ENCODE peak calls at places on chromosome 22, in eight cellular contexts. One of them, this sample, is unnamed.

GRCh38 chr22:10780281-10780680 is 4747.7 kb upstream of the OR11H1 start:
- DNase-seq in IMR-90: no peak
- DNase-seq in suprapubic skin: no peak
- DNase-seq in A549: no peak
- DNase-seq in H1: no peak
- DNase-seq in thyroid gland: no peak
- DNase-seq in lower leg skin: no peak
- DNase-seq in heart left ventricle: no peak
- DNase-seq in this sample: no peak

GRCh38 chr22:19766235-19766505 is 5.6 kb downstream of the TBX1 start:
- DNase-seq in IMR-90: no peak
- DNase-seq in suprapubic skin: no peak
- DNase-seq in A549: no peak
- DNase-seq in H1: no peak
- DNase-seq in thyroid gland: no peak
- DNase-seq in lower leg skin: no peak
- DNase-seq in heart left ventricle: no peak
- DNase-seq in this sample: no peak

GRCh38 chr22:19986410-19987341 is 29.9 kb downstream of the ARVCF start:
- DNase-seq in IMR-90: peak
- DNase-seq in suprapubic skin: no peak
- DNase-seq in A549: peak
- DNase-seq in H1: no peak
- DNase-seq in thyroid gland: peak
- DNase-seq in lower leg skin: peak
- DNase-seq in heart left ventricle: peak
- DNase-seq in this sample: peak

GRCh38 chr22:27400811-27401210 is 400.7 kb downstream of the MN1 start:
- DNase-seq in IMR-90: no peak
- DNase-seq in suprapubic skin: no peak
- DNase-seq in A549: no peak
- DNase-seq in H1: no peak
- DNase-seq in thyroid gland: no peak
- DNase-seq in lower leg skin: no peak
- DNase-seq in heart left ventricle: no peak
- DNase-seq in this sample: no peak

GRCh38 chr22:47213571-47214230 is 451.3 kb downstream of the TBC1D22A start:
- DNase-seq in IMR-90: no peak
- DNase-seq in suprapubic skin: peak
- DNase-seq in A549: peak
- DNase-seq in H1: no peak
- DNase-seq in thyroid gland: peak
- DNase-seq in lower leg skin: peak
- DNase-seq in heart left ventricle: no peak
- DNase-seq in this sample: peak

GRCh38 chr22:21873619-21874018 is 6.2 kb upstream of the MAPK1 start:
- DNase-seq in IMR-90: no peak
- DNase-seq in suprapubic skin: peak
- DNase-seq in A549: no peak
- DNase-seq in H1: no peak
- DNase-seq in thyroid gland: no peak
- DNase-seq in lower leg skin: no peak
- DNase-seq in heart left ventricle: no peak
- DNase-seq in this sample: no peak

GRCh38 chr22:27919943-27920755 is 1.1 kb upstream of the PITPNB start:
- DNase-seq in IMR-90: peak
- DNase-seq in suprapubic skin: no peak
- DNase-seq in A549: peak
- DNase-seq in H1: no peak
- DNase-seq in thyroid gland: peak
- DNase-seq in lower leg skin: no peak
- DNase-seq in heart left ventricle: peak
- DNase-seq in this sample: peak

GRCh38 chr22:38187413-38188212 is 6.0 kb upstream of the PLA2G6 start:
- DNase-seq in IMR-90: peak
- DNase-seq in suprapubic skin: no peak
- DNase-seq in A549: no peak
- DNase-seq in H1: no peak
- DNase-seq in thyroid gland: peak
- DNase-seq in lower leg skin: no peak
- DNase-seq in heart left ventricle: no peak
- DNase-seq in this sample: peak

GRCh38 chr22:47645450-47645914 is 883.0 kb downstream of the TBC1D22A start:
- DNase-seq in IMR-90: no peak
- DNase-seq in suprapubic skin: no peak
- DNase-seq in A549: peak
- DNase-seq in H1: no peak
- DNase-seq in thyroid gland: no peak
- DNase-seq in lower leg skin: no peak
- DNase-seq in heart left ventricle: no peak
- DNase-seq in this sample: no peak

GRCh38 chr22:26476705-26477340 is 6.8 kb downstream of the HPS4 start:
- DNase-seq in IMR-90: peak
- DNase-seq in suprapubic skin: no peak
- DNase-seq in A549: no peak
- DNase-seq in H1: no peak
- DNase-seq in thyroid gland: no peak
- DNase-seq in lower leg skin: no peak
- DNase-seq in heart left ventricle: no peak
- DNase-seq in this sample: no peak

GRCh38 chr22:39264344-39265116 is 19.7 kb upstream of the PDGFB start:
- DNase-seq in IMR-90: no peak
- DNase-seq in suprapubic skin: no peak
- DNase-seq in A549: no peak
- DNase-seq in H1: no peak
- DNase-seq in thyroid gland: peak
- DNase-seq in lower leg skin: peak
- DNase-seq in heart left ventricle: peak
- DNase-seq in this sample: no peak

GRCh38 chr22:26479043-26479791 is 4.4 kb downstream of the HPS4 start:
- DNase-seq in IMR-90: no peak
- DNase-seq in suprapubic skin: no peak
- DNase-seq in A549: no peak
- DNase-seq in H1: no peak
- DNase-seq in thyroid gland: no peak
- DNase-seq in lower leg skin: no peak
- DNase-seq in heart left ventricle: no peak
- DNase-seq in this sample: no peak

GRCh38 chr22:42116848-42117424 is 13.7 kb downstream of the CYP2D6 start:
- DNase-seq in IMR-90: peak
- DNase-seq in suprapubic skin: no peak
- DNase-seq in A549: no peak
- DNase-seq in H1: no peak
- DNase-seq in thyroid gland: peak
- DNase-seq in lower leg skin: peak
- DNase-seq in heart left ventricle: no peak
- DNase-seq in this sample: peak

DNA sequence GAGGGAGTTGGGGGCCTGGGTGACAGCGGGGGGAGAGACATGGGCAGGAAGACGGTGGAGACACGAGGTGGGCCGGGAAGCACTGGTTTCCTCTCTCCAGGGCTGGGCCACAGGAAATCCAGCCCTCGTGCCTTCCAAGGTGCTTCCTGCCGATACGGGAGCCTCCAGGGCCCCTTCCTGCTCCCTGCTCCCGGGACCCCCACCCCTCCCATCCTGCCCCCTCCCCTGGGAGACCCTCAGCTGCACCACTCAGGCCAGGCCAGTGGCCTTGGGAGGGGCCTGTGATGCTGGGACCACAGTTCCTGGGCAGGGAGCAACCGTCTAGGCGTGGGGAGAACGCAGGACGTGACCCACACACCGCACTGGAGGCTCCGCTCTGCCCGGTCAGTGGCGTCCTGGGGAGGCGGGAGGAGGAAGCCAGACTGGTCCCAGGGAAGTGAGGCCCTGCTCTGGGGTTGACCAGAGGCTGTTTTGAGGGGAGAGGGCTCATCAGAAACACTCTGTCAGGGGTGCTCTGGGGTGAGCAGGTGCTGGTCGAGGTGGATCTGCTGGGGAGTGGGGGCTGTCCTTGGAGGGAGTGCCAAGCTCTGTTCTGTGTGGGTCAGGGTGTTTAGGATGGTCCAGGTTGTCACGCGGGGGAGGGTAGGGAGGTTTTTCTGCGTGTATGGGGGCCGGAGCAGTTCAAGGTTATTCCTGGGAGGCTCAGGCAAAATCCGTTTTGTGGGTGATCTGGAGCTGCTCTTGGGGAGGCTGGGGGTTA is at the start of gene SHANK3:
- DNase-seq in IMR-90: no peak
- DNase-seq in suprapubic skin: peak
- DNase-seq in A549: no peak
- DNase-seq in H1: no peak
- DNase-seq in thyroid gland: peak
- DNase-seq in lower leg skin: no peak
- DNase-seq in heart left ventricle: peak
- DNase-seq in this sample: no peak
- TF ChIP-seq POLR2A in IMR-90: no peak
- TF ChIP-seq POLR2A in suprapubic skin: peak
- TF ChIP-seq POLR2A in A549: no peak
- TF ChIP-seq POLR2A in H1: no peak
- TF ChIP-seq POLR2A in thyroid gland: no peak
- TF ChIP-seq POLR2A in lower leg skin: no peak
- TF ChIP-seq POLR2A in heart left ventricle: no peak
- TF ChIP-seq POLR2A in this sample: peak

GRCh38 chr22:30611197-30611596 is 4.2 kb downstream of the TCN2 start:
- DNase-seq in IMR-90: peak
- DNase-seq in suprapubic skin: no peak
- DNase-seq in A549: no peak
- DNase-seq in H1: no peak
- DNase-seq in thyroid gland: no peak
- DNase-seq in lower leg skin: no peak
- DNase-seq in heart left ventricle: no peak
- DNase-seq in this sample: no peak

GRCh38 chr22:30607939-30608338 is 965 bp downstream of the TCN2 start:
- DNase-seq in IMR-90: no peak
- DNase-seq in suprapubic skin: no peak
- DNase-seq in A549: no peak
- DNase-seq in H1: no peak
- DNase-seq in thyroid gland: no peak
- DNase-seq in lower leg skin: no peak
- DNase-seq in heart left ventricle: no peak
- DNase-seq in this sample: no peak

GRCh38 chr22:30607300-30607930 is 441 bp downstream of the TCN2 start:
- DNase-seq in IMR-90: no peak
- DNase-seq in suprapubic skin: no peak
- DNase-seq in A549: no peak
- DNase-seq in H1: no peak
- DNase-seq in thyroid gland: no peak
- DNase-seq in lower leg skin: no peak
- DNase-seq in heart left ventricle: no peak
- DNase-seq in this sample: no peak

GRCh38 chr22:30610299-30610698 is 3.3 kb downstream of the TCN2 start:
- DNase-seq in IMR-90: no peak
- DNase-seq in suprapubic skin: no peak
- DNase-seq in A549: no peak
- DNase-seq in H1: no peak
- DNase-seq in thyroid gland: no peak
- DNase-seq in lower leg skin: peak
- DNase-seq in heart left ventricle: peak
- DNase-seq in this sample: no peak

GRCh38 chr22:30609260-30610185 is 2.5 kb downstream of the TCN2 start:
- DNase-seq in IMR-90: peak
- DNase-seq in suprapubic skin: no peak
- DNase-seq in A549: peak
- DNase-seq in H1: no peak
- DNase-seq in thyroid gland: peak
- DNase-seq in lower leg skin: no peak
- DNase-seq in heart left ventricle: peak
- DNase-seq in this sample: peak
- TF ChIP-seq POLR2A in IMR-90: no peak
- TF ChIP-seq POLR2A in suprapubic skin: no peak
- TF ChIP-seq POLR2A in A549: no peak
- TF ChIP-seq POLR2A in H1: no peak
- TF ChIP-seq POLR2A in thyroid gland: no peak
- TF ChIP-seq POLR2A in lower leg skin: no peak
- TF ChIP-seq POLR2A in heart left ventricle: no peak
- TF ChIP-seq POLR2A in this sample: no peak

DNA sequence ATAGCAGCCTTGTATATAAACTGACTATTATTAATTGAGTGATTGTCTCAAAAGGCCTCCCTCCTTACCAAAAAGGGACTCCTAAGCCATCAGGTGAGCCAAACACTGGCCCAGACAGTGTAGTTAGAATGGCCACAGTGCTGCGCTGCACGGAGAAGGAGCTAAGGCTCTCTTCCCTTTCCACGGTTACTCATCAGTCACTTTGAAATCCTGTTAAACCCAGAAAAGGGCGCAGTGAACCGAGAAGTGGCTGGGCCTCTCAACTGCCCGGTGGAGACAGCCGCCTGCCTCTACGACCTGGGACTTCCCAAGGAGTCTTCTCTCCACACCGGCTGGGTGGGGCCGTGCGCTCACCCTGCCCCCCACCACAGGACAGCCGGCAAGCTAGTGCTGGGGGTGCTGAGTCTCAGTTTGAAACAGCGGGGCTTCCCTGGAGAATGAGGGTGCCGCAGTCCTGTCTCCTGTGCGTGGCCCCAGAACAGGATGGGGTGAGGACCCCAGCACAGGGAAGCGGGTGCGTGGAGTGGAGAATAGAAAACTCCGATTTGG is 1.3 kb downstream of the MYH9 start:
- DNase-seq in IMR-90: no peak
- DNase-seq in suprapubic skin: no peak
- DNase-seq in A549: peak
- DNase-seq in H1: no peak
- DNase-seq in thyroid gland: peak
- DNase-seq in lower leg skin: no peak
- DNase-seq in heart left ventricle: no peak
- DNase-seq in this sample: no peak
- TF ChIP-seq POLR2A in IMR-90: no peak
- TF ChIP-seq POLR2A in suprapubic skin: no peak
- TF ChIP-seq POLR2A in A549: no peak
- TF ChIP-seq POLR2A in H1: peak
- TF ChIP-seq POLR2A in thyroid gland: no peak
- TF ChIP-seq POLR2A in lower leg skin: no peak
- TF ChIP-seq POLR2A in heart left ventricle: no peak
- TF ChIP-seq POLR2A in this sample: peak

DNA sequence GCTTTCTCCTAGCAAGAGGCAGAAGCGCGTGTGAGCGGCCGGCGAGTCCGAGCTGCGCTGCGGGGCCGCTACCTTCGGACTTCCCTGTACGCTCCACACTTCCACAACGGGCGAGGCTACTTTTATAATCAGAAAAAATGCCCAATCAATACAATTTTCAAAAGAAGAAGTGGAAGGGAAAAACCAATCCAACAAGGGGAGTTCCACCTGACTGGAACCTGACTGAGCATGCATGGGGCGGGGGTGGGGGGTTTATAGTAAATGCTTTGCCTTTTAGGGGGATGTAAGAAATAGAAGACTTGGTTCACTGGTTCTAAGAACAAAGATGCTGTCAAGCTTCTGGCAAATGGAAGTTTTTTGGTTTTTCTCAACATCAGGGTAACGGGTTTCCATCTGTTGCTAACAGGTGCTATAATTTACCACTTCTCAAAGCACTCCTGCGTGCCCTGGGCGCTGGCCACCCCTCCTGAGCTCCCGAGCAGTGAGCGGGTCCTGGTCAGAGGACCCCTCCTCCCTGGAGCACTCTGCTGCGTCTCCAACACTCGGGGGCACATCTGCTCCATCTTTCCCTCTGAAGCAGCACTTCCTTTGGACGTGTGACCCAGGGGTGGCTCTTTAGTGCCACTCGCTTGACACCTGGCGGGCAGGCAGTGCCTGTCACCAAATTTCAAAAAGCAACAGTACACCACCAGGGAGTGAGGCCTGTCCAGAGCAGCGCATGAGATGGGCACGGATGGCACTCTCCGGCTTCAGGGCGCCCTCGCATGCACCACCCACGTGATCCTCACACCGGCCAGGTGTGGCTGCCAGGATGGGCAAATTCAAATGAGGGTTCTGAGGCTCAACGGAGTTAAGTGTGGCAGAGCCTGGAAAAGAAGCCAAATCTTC is 21.6 kb upstream of the BID start:
- DNase-seq in IMR-90: no peak
- DNase-seq in suprapubic skin: no peak
- DNase-seq in A549: no peak
- DNase-seq in H1: no peak
- DNase-seq in thyroid gland: no peak
- DNase-seq in lower leg skin: no peak
- DNase-seq in heart left ventricle: no peak
- DNase-seq in this sample: no peak
- TF ChIP-seq POLR2A in IMR-90: no peak
- TF ChIP-seq POLR2A in suprapubic skin: no peak
- TF ChIP-seq POLR2A in A549: no peak
- TF ChIP-seq POLR2A in H1: no peak
- TF ChIP-seq POLR2A in thyroid gland: no peak
- TF ChIP-seq POLR2A in lower leg skin: no peak
- TF ChIP-seq POLR2A in heart left ventricle: no peak
- TF ChIP-seq POLR2A in this sample: no peak